ENCODE peak calls at places on chromosomes 12 and 14, in ten cellular contexts. Y is brain microvascular endothelial cell; H is CD8-positive, alpha-beta T cell; S is endothelial cell of umbilical vein; F is transverse colon; R is A673; J is sigmoid colon; G is fibroblast of lung; K is astrocyte of the spinal cord; P is tibial nerve. A is an unnamed sample.

GRCh38 chr14:95487669-95488084 is 28.8 kb downstream of the SYNE3 start:
- DNase-seq in F (no peak), K (no peak), G (no peak), J (no peak), S (no peak), R (no peak), Y (no peak), P (no peak), H (no peak), A (no peak)

GRCh38 chr12:49358548-49359141 is 8.6 kb upstream of the SPATS2 start:
- DNase-seq in H (peak), S (peak), J (no peak), F (peak), G (peak), Y (peak), R (peak), K (peak), P (no peak), A (peak)

GRCh38 chr14:102187044-102187443 is 47.3 kb downstream of the WDR20 start:
- DNase-seq in G (peak), P (no peak), K (peak), R (peak), Y (peak), H (no peak), S (peak), F (no peak), J (peak), A (peak)

GRCh38 chr12:92899388-92900001 is 29.6 kb downstream of the EEA1 start:
- DNase-seq in S (peak), J (peak), K (peak), R (peak), H (no peak), G (peak), P (peak), Y (peak), F (peak), A (peak)

GRCh38 chr12:122503147-122503751 is 2.5 kb upstream of the ZCCHC8 start:
- DNase-seq in J (no peak), G (no peak), H (no peak), K (no peak), S (no peak), Y (no peak), F (no peak), P (no peak), R (no peak), A (no peak)

GRCh38 chr12:65602579-65603295 is 221.5 kb upstream of the HMGA2 start:
- DNase-seq in P (peak), S (peak), K (peak), G (peak), F (peak), Y (peak), R (peak), H (no peak), J (peak), A (peak)

GRCh38 chr14:67583711-67584644 is 16.1 kb downstream of the PIGH start:
- DNase-seq in H (no peak), R (peak), J (no peak), P (no peak), K (peak), Y (peak), F (peak), G (peak), S (peak), A (peak)

GRCh38 chr12:106521901-106522300 is 60.9 kb upstream of the RFX4 start:
- DNase-seq in R (no peak), S (no peak), F (no peak), P (no peak), Y (no peak), K (no peak), H (no peak), J (no peak), G (no peak), A (no peak)

GRCh38 chr14:99133563-99134332 is 138.2 kb downstream of the BCL11B start:
- DNase-seq in S (no peak), P (no peak), K (no peak), R (no peak), H (no peak), F (no peak), G (no peak), Y (no peak), J (peak), A (no peak)

GRCh38 chr12:91406920-91407341 is 224.3 kb upstream of the DCN start:
- DNase-seq in H (no peak), R (peak), P (no peak), S (peak), F (peak), J (no peak), G (no peak), K (peak), Y (peak), A (peak)

GRCh38 chr14:93137864-93138263 is 22.1 kb upstream of the ITPK1 start:
- DNase-seq in Y (no peak), K (no peak), S (no peak), J (peak), R (no peak), H (no peak), G (peak), F (peak), P (no peak), A (peak)

GRCh38 chr14:50342211-50343080 is 30.3 kb downstream of the DMAC2L start:
- DNase-seq in K (peak), G (peak), R (peak), F (peak), Y (peak), P (peak), J (peak), H (peak), S (peak), A (peak)

GRCh38 chr14:51185180-51185579 is 54.9 kb upstream of the TMX1 start:
- DNase-seq in P (no peak), S (no peak), R (no peak), F (no peak), H (no peak), G (no peak), Y (no peak), J (no peak), K (no peak), A (no peak)

GRCh38 chr14:38404100-38404541 is 148.2 kb upstream of the CLEC14A start:
- DNase-seq in J (no peak), F (no peak), Y (no peak), G (peak), R (no peak), K (peak), S (peak), P (no peak), H (no peak), A (peak)

GRCh38 chr12:78036889-78037288 is 206.2 kb downstream of the NAV3 start:
- DNase-seq in Y (no peak), H (peak), R (no peak), J (no peak), S (no peak), P (no peak), G (no peak), K (no peak), F (no peak), A (no peak)

GRCh38 chr12:68237068-68237467 is 11.5 kb upstream of the IL26 start:
- DNase-seq in Y (no peak), P (no peak), S (no peak), F (no peak), J (no peak), R (no peak), H (no peak), G (peak), K (no peak), A (peak)
- TF ChIP-seq CTCF in Y (peak), P (no peak), S (no peak), F (no peak), J (no peak), R (no peak), H (no peak), G (peak), K (peak), A (no peak)

DNA sequence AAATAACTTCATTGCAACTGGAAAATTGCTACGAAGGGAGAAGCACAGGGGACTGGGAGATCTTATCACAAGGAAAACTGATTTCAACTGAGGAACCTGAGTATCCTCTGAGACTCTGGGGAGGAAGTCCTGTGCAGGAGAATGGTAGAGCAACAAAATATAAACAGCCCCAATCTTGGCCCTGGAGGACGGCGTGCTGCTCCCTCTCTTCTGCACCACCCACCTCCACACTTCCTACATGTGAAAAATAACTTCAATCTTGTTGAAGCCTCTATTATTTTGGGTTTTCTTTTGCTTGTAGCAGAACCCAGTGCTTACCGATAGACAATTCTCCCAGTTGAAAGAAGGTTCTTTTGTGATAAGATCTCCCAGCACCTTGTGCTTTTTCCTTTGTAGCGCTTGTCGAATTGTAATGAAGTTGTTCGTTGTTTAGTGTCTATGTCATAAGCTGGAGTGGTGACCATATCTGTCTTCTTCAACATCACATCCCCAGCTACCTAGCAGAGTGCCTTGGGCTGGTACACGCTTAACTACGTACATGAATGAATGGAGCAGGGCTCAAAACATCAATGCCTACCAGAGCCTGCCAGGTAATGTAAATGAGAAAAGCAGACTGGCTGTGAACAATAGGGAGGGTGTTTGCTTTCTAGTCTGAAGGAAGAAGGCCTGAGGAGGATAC is 2.8 kb upstream of the CD4 start:
- DNase-seq in Y (no peak), F (no peak), P (no peak), J (no peak), S (no peak), G (no peak), K (no peak), R (no peak), H (peak), A (no peak)
- H3K4me3 ChIP-seq in Y (no peak), F (no peak), P (no peak), J (no peak), S (no peak), G (no peak), K (no peak), R (no peak), H (no peak), A (no peak)

GRCh38 chr12:124921200-124922008 is 7.0 kb upstream of the UBC start:
- DNase-seq in Y (peak), F (peak), J (peak), G (peak), K (peak), P (no peak), H (peak), R (peak), S (peak), A (peak)
- TF ChIP-seq CTCF in Y (no peak), F (no peak), J (no peak), G (no peak), K (no peak), P (no peak), H (no peak), R (no peak), S (no peak), A (no peak)

GRCh38 chr12:131061041-131061806 is 107.5 kb downstream of the ADGRD1 start:
- DNase-seq in F (no peak), R (no peak), K (no peak), P (peak), J (no peak), G (no peak), Y (no peak), H (no peak), S (no peak), A (no peak)

GRCh38 chr12:131065801-131066200 is 112.1 kb downstream of the ADGRD1 start:
- DNase-seq in F (no peak), H (no peak), S (no peak), G (no peak), J (no peak), P (peak), Y (no peak), R (no peak), K (no peak), A (no peak)

GRCh38 chr12:131065279-131065678 is 111.6 kb downstream of the ADGRD1 start:
- DNase-seq in S (no peak), K (no peak), P (peak), H (no peak), G (no peak), F (no peak), R (no peak), J (peak), Y (no peak), A (no peak)

GRCh38 chr12:131063960-131064359 is 110.3 kb downstream of the ADGRD1 start:
- DNase-seq in S (no peak), Y (no peak), H (no peak), R (no peak), J (no peak), K (no peak), G (no peak), P (no peak), F (no peak), A (no peak)

DNA sequence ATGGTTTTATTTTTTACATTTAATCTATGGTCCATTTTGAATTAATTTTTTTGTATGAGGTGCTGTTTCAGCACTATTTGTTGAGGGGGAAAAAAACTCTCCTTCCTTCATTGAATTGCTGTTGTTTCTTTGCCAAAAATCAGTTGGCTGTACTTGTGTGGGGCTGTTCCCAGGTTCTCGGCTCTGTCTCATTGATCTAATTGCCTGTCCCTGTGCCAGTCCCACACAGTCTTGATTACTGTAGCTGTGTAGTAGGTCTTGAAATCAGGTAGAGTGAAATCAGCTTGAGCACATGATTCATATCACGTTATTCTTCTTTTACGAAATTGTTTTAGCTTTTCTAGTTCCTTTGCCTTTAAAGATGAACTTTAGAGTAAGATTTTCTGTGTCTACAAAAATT is 109.7 kb downstream of the ADGRD1 start:
- DNase-seq in F (no peak), Y (no peak), H (no peak), K (no peak), G (no peak), J (no peak), S (no peak), R (no peak), P (no peak), A (no peak)
- H3K4me3 ChIP-seq in F (no peak), Y (no peak), H (no peak), K (no peak), G (no peak), J (no peak), S (no peak), R (no peak), P (no peak), A (no peak)